ENCODE peak calls at places on chromosomes 11 and 22, in nine cellular contexts. One of them, this sample, is unnamed.

GRCh38 chr11:47400813-47401279 is 7.5 kb upstream of the SLC39A13 start:
- DNase-seq in AG08396: no peak
- DNase-seq in stimulated activated effector memory CD8-positive, alpha-beta T cell treated with anti-CD3 and anti-CD28 coated beads, Interleukin-12 subunit alpha, Interleukin-12 subunit beta, amount 100 ng/mL, for 72 hours: no peak
- DNase-seq in activated CD4-positive, alpha-beta T cell treated with anti-CD3 and anti-CD28 coated beads, Interleukin-2, amount 50 U/mL, for 48 hours: no peak
- DNase-seq in H1: no peak
- DNase-seq in ovary: no peak
- DNase-seq in Caki2: no peak
- DNase-seq in DMS153: no peak
- DNase-seq in HCT116: no peak
- DNase-seq in this sample: no peak

GRCh38 chr11:119483341-119483880 is 60.4 kb upstream of the THY1 start:
- DNase-seq in AG08396: no peak
- DNase-seq in stimulated activated effector memory CD8-positive, alpha-beta T cell treated with anti-CD3 and anti-CD28 coated beads, Interleukin-12 subunit alpha, Interleukin-12 subunit beta, amount 100 ng/mL, for 72 hours: no peak
- DNase-seq in activated CD4-positive, alpha-beta T cell treated with anti-CD3 and anti-CD28 coated beads, Interleukin-2, amount 50 U/mL, for 48 hours: no peak
- DNase-seq in H1: no peak
- DNase-seq in ovary: no peak
- DNase-seq in Caki2: no peak
- DNase-seq in DMS153: no peak
- DNase-seq in HCT116: no peak
- DNase-seq in this sample: no peak

GRCh38 chr11:12170984-12171383 is 60.6 kb downstream of the MICAL2 start:
- DNase-seq in AG08396: no peak
- DNase-seq in stimulated activated effector memory CD8-positive, alpha-beta T cell treated with anti-CD3 and anti-CD28 coated beads, Interleukin-12 subunit alpha, Interleukin-12 subunit beta, amount 100 ng/mL, for 72 hours: no peak
- DNase-seq in activated CD4-positive, alpha-beta T cell treated with anti-CD3 and anti-CD28 coated beads, Interleukin-2, amount 50 U/mL, for 48 hours: no peak
- DNase-seq in H1: no peak
- DNase-seq in ovary: no peak
- DNase-seq in Caki2: no peak
- DNase-seq in DMS153: no peak
- DNase-seq in HCT116: no peak
- DNase-seq in this sample: no peak

GRCh38 chr22:44089717-44090570 is 65.8 kb downstream of the PARVB start:
- DNase-seq in AG08396: no peak
- DNase-seq in stimulated activated effector memory CD8-positive, alpha-beta T cell treated with anti-CD3 and anti-CD28 coated beads, Interleukin-12 subunit alpha, Interleukin-12 subunit beta, amount 100 ng/mL, for 72 hours: no peak
- DNase-seq in activated CD4-positive, alpha-beta T cell treated with anti-CD3 and anti-CD28 coated beads, Interleukin-2, amount 50 U/mL, for 48 hours: no peak
- DNase-seq in H1: no peak
- DNase-seq in ovary: no peak
- DNase-seq in Caki2: no peak
- DNase-seq in DMS153: no peak
- DNase-seq in HCT116: no peak
- DNase-seq in this sample: no peak

GRCh38 chr11:65109231-65110198 is 2.2 kb upstream of the TM7SF2 start:
- DNase-seq in AG08396: no peak
- DNase-seq in stimulated activated effector memory CD8-positive, alpha-beta T cell treated with anti-CD3 and anti-CD28 coated beads, Interleukin-12 subunit alpha, Interleukin-12 subunit beta, amount 100 ng/mL, for 72 hours: no peak
- DNase-seq in activated CD4-positive, alpha-beta T cell treated with anti-CD3 and anti-CD28 coated beads, Interleukin-2, amount 50 U/mL, for 48 hours: no peak
- DNase-seq in H1: no peak
- DNase-seq in ovary: peak
- DNase-seq in Caki2: no peak
- DNase-seq in DMS153: no peak
- DNase-seq in HCT116: no peak
- DNase-seq in this sample: no peak

GRCh38 chr11:122069946-122070345 is 46.1 kb downstream of the BLID start:
- DNase-seq in AG08396: peak
- DNase-seq in stimulated activated effector memory CD8-positive, alpha-beta T cell treated with anti-CD3 and anti-CD28 coated beads, Interleukin-12 subunit alpha, Interleukin-12 subunit beta, amount 100 ng/mL, for 72 hours: no peak
- DNase-seq in activated CD4-positive, alpha-beta T cell treated with anti-CD3 and anti-CD28 coated beads, Interleukin-2, amount 50 U/mL, for 48 hours: no peak
- DNase-seq in H1: no peak
- DNase-seq in ovary: peak
- DNase-seq in Caki2: peak
- DNase-seq in DMS153: peak
- DNase-seq in HCT116: no peak
- DNase-seq in this sample: peak

GRCh38 chr22:47090591-47091240 is 328.3 kb downstream of the TBC1D22A start:
- DNase-seq in AG08396: peak
- DNase-seq in stimulated activated effector memory CD8-positive, alpha-beta T cell treated with anti-CD3 and anti-CD28 coated beads, Interleukin-12 subunit alpha, Interleukin-12 subunit beta, amount 100 ng/mL, for 72 hours: no peak
- DNase-seq in activated CD4-positive, alpha-beta T cell treated with anti-CD3 and anti-CD28 coated beads, Interleukin-2, amount 50 U/mL, for 48 hours: no peak
- DNase-seq in H1: no peak
- DNase-seq in ovary: no peak
- DNase-seq in Caki2: no peak
- DNase-seq in DMS153: no peak
- DNase-seq in HCT116: no peak
- DNase-seq in this sample: peak

GRCh38 chr11:131674051-131674755 is 303.8 kb downstream of the NTM start:
- DNase-seq in AG08396: peak
- DNase-seq in stimulated activated effector memory CD8-positive, alpha-beta T cell treated with anti-CD3 and anti-CD28 coated beads, Interleukin-12 subunit alpha, Interleukin-12 subunit beta, amount 100 ng/mL, for 72 hours: peak
- DNase-seq in activated CD4-positive, alpha-beta T cell treated with anti-CD3 and anti-CD28 coated beads, Interleukin-2, amount 50 U/mL, for 48 hours: peak
- DNase-seq in H1: peak
- DNase-seq in ovary: peak
- DNase-seq in Caki2: peak
- DNase-seq in DMS153: peak
- DNase-seq in HCT116: peak
- DNase-seq in this sample: peak

GRCh38 chr11:86515297-86516094 is 140.8 kb downstream of the CCDC81 start:
- DNase-seq in AG08396: peak
- DNase-seq in stimulated activated effector memory CD8-positive, alpha-beta T cell treated with anti-CD3 and anti-CD28 coated beads, Interleukin-12 subunit alpha, Interleukin-12 subunit beta, amount 100 ng/mL, for 72 hours: peak
- DNase-seq in activated CD4-positive, alpha-beta T cell treated with anti-CD3 and anti-CD28 coated beads, Interleukin-2, amount 50 U/mL, for 48 hours: no peak
- DNase-seq in H1: no peak
- DNase-seq in ovary: no peak
- DNase-seq in Caki2: peak
- DNase-seq in DMS153: no peak
- DNase-seq in HCT116: no peak
- DNase-seq in this sample: peak

GRCh38 chr11:12963789-12964536 is 45.2 kb upstream of the RASSF10 start:
- DNase-seq in AG08396: peak
- DNase-seq in stimulated activated effector memory CD8-positive, alpha-beta T cell treated with anti-CD3 and anti-CD28 coated beads, Interleukin-12 subunit alpha, Interleukin-12 subunit beta, amount 100 ng/mL, for 72 hours: peak
- DNase-seq in activated CD4-positive, alpha-beta T cell treated with anti-CD3 and anti-CD28 coated beads, Interleukin-2, amount 50 U/mL, for 48 hours: peak
- DNase-seq in H1: peak
- DNase-seq in ovary: peak
- DNase-seq in Caki2: peak
- DNase-seq in DMS153: peak
- DNase-seq in HCT116: peak
- DNase-seq in this sample: peak

GRCh38 chr11:4459470-4459869 is 10.4 kb downstream of the OR52K2 start:
- DNase-seq in AG08396: no peak
- DNase-seq in stimulated activated effector memory CD8-positive, alpha-beta T cell treated with anti-CD3 and anti-CD28 coated beads, Interleukin-12 subunit alpha, Interleukin-12 subunit beta, amount 100 ng/mL, for 72 hours: no peak
- DNase-seq in activated CD4-positive, alpha-beta T cell treated with anti-CD3 and anti-CD28 coated beads, Interleukin-2, amount 50 U/mL, for 48 hours: no peak
- DNase-seq in H1: no peak
- DNase-seq in ovary: peak
- DNase-seq in Caki2: no peak
- DNase-seq in DMS153: no peak
- DNase-seq in HCT116: no peak
- DNase-seq in this sample: no peak

GRCh38 chr11:72958790-72959189 is 144.6 kb downstream of the ATG16L2 start:
- DNase-seq in AG08396: no peak
- DNase-seq in stimulated activated effector memory CD8-positive, alpha-beta T cell treated with anti-CD3 and anti-CD28 coated beads, Interleukin-12 subunit alpha, Interleukin-12 subunit beta, amount 100 ng/mL, for 72 hours: no peak
- DNase-seq in activated CD4-positive, alpha-beta T cell treated with anti-CD3 and anti-CD28 coated beads, Interleukin-2, amount 50 U/mL, for 48 hours: no peak
- DNase-seq in H1: no peak
- DNase-seq in ovary: no peak
- DNase-seq in Caki2: no peak
- DNase-seq in DMS153: no peak
- DNase-seq in HCT116: no peak
- DNase-seq in this sample: no peak

GRCh38 chr22:22431271-22432220 is 77.0 kb downstream of the ZNF280B start:
- DNase-seq in AG08396: peak
- DNase-seq in stimulated activated effector memory CD8-positive, alpha-beta T cell treated with anti-CD3 and anti-CD28 coated beads, Interleukin-12 subunit alpha, Interleukin-12 subunit beta, amount 100 ng/mL, for 72 hours: peak
- DNase-seq in activated CD4-positive, alpha-beta T cell treated with anti-CD3 and anti-CD28 coated beads, Interleukin-2, amount 50 U/mL, for 48 hours: peak
- DNase-seq in H1: no peak
- DNase-seq in ovary: peak
- DNase-seq in Caki2: peak
- DNase-seq in DMS153: no peak
- DNase-seq in HCT116: peak
- DNase-seq in this sample: peak

GRCh38 chr22:27557554-27558060 is 243.9 kb downstream of the MN1 start:
- DNase-seq in AG08396: no peak
- DNase-seq in stimulated activated effector memory CD8-positive, alpha-beta T cell treated with anti-CD3 and anti-CD28 coated beads, Interleukin-12 subunit alpha, Interleukin-12 subunit beta, amount 100 ng/mL, for 72 hours: no peak
- DNase-seq in activated CD4-positive, alpha-beta T cell treated with anti-CD3 and anti-CD28 coated beads, Interleukin-2, amount 50 U/mL, for 48 hours: no peak
- DNase-seq in H1: no peak
- DNase-seq in ovary: no peak
- DNase-seq in Caki2: no peak
- DNase-seq in DMS153: no peak
- DNase-seq in HCT116: no peak
- DNase-seq in this sample: no peak

GRCh38 chr11:79026803-79027445 is 413.9 kb downstream of the TENM4 start:
- DNase-seq in AG08396: no peak
- DNase-seq in stimulated activated effector memory CD8-positive, alpha-beta T cell treated with anti-CD3 and anti-CD28 coated beads, Interleukin-12 subunit alpha, Interleukin-12 subunit beta, amount 100 ng/mL, for 72 hours: no peak
- DNase-seq in activated CD4-positive, alpha-beta T cell treated with anti-CD3 and anti-CD28 coated beads, Interleukin-2, amount 50 U/mL, for 48 hours: no peak
- DNase-seq in H1: no peak
- DNase-seq in ovary: no peak
- DNase-seq in Caki2: no peak
- DNase-seq in DMS153: no peak
- DNase-seq in HCT116: no peak
- DNase-seq in this sample: no peak

GRCh38 chr11:66607126-66607834 is 9.2 kb upstream of the RBM14 start:
- DNase-seq in AG08396: peak
- DNase-seq in stimulated activated effector memory CD8-positive, alpha-beta T cell treated with anti-CD3 and anti-CD28 coated beads, Interleukin-12 subunit alpha, Interleukin-12 subunit beta, amount 100 ng/mL, for 72 hours: no peak
- DNase-seq in activated CD4-positive, alpha-beta T cell treated with anti-CD3 and anti-CD28 coated beads, Interleukin-2, amount 50 U/mL, for 48 hours: no peak
- DNase-seq in H1: no peak
- DNase-seq in ovary: peak
- DNase-seq in Caki2: peak
- DNase-seq in DMS153: no peak
- DNase-seq in HCT116: no peak
- DNase-seq in this sample: no peak

GRCh38 chr11:67179892-67180490 is 60.9 kb downstream of the KDM2A start:
- DNase-seq in AG08396: no peak
- DNase-seq in stimulated activated effector memory CD8-positive, alpha-beta T cell treated with anti-CD3 and anti-CD28 coated beads, Interleukin-12 subunit alpha, Interleukin-12 subunit beta, amount 100 ng/mL, for 72 hours: no peak
- DNase-seq in activated CD4-positive, alpha-beta T cell treated with anti-CD3 and anti-CD28 coated beads, Interleukin-2, amount 50 U/mL, for 48 hours: no peak
- DNase-seq in H1: no peak
- DNase-seq in ovary: no peak
- DNase-seq in Caki2: no peak
- DNase-seq in DMS153: no peak
- DNase-seq in HCT116: no peak
- DNase-seq in this sample: no peak

GRCh38 chr11:15944460-15944859 is 411.9 kb downstream of the SOX6 start:
- DNase-seq in AG08396: no peak
- DNase-seq in stimulated activated effector memory CD8-positive, alpha-beta T cell treated with anti-CD3 and anti-CD28 coated beads, Interleukin-12 subunit alpha, Interleukin-12 subunit beta, amount 100 ng/mL, for 72 hours: no peak
- DNase-seq in activated CD4-positive, alpha-beta T cell treated with anti-CD3 and anti-CD28 coated beads, Interleukin-2, amount 50 U/mL, for 48 hours: no peak
- DNase-seq in H1: no peak
- DNase-seq in ovary: no peak
- DNase-seq in Caki2: no peak
- DNase-seq in DMS153: no peak
- DNase-seq in HCT116: no peak
- DNase-seq in this sample: no peak

GRCh38 chr11:68010058-68011041 is at the start of gene ALDH3B1:
- DNase-seq in AG08396: peak
- DNase-seq in stimulated activated effector memory CD8-positive, alpha-beta T cell treated with anti-CD3 and anti-CD28 coated beads, Interleukin-12 subunit alpha, Interleukin-12 subunit beta, amount 100 ng/mL, for 72 hours: no peak
- DNase-seq in activated CD4-positive, alpha-beta T cell treated with anti-CD3 and anti-CD28 coated beads, Interleukin-2, amount 50 U/mL, for 48 hours: no peak
- DNase-seq in H1: no peak
- DNase-seq in ovary: peak
- DNase-seq in Caki2: peak
- DNase-seq in DMS153: no peak
- DNase-seq in HCT116: peak
- DNase-seq in this sample: peak

GRCh38 chr11:117458275-117459120 is 130.8 kb downstream of the CEP164 start:
- DNase-seq in AG08396: no peak
- DNase-seq in stimulated activated effector memory CD8-positive, alpha-beta T cell treated with anti-CD3 and anti-CD28 coated beads, Interleukin-12 subunit alpha, Interleukin-12 subunit beta, amount 100 ng/mL, for 72 hours: no peak
- DNase-seq in activated CD4-positive, alpha-beta T cell treated with anti-CD3 and anti-CD28 coated beads, Interleukin-2, amount 50 U/mL, for 48 hours: peak
- DNase-seq in H1: no peak
- DNase-seq in ovary: no peak
- DNase-seq in Caki2: no peak
- DNase-seq in DMS153: peak
- DNase-seq in HCT116: no peak
- DNase-seq in this sample: no peak

GRCh38 chr22:38924197-38924952 is 33.0 kb upstream of the APOBEC3A start:
- DNase-seq in AG08396: peak
- DNase-seq in stimulated activated effector memory CD8-positive, alpha-beta T cell treated with anti-CD3 and anti-CD28 coated beads, Interleukin-12 subunit alpha, Interleukin-12 subunit beta, amount 100 ng/mL, for 72 hours: peak
- DNase-seq in activated CD4-positive, alpha-beta T cell treated with anti-CD3 and anti-CD28 coated beads, Interleukin-2, amount 50 U/mL, for 48 hours: no peak
- DNase-seq in H1: no peak
- DNase-seq in ovary: peak
- DNase-seq in Caki2: peak
- DNase-seq in DMS153: peak
- DNase-seq in HCT116: peak
- DNase-seq in this sample: peak

GRCh38 chr22:28174509-28174908 is 255.5 kb upstream of the PITPNB start:
- DNase-seq in AG08396: no peak
- DNase-seq in stimulated activated effector memory CD8-positive, alpha-beta T cell treated with anti-CD3 and anti-CD28 coated beads, Interleukin-12 subunit alpha, Interleukin-12 subunit beta, amount 100 ng/mL, for 72 hours: no peak
- DNase-seq in activated CD4-positive, alpha-beta T cell treated with anti-CD3 and anti-CD28 coated beads, Interleukin-2, amount 50 U/mL, for 48 hours: no peak
- DNase-seq in H1: no peak
- DNase-seq in ovary: no peak
- DNase-seq in Caki2: no peak
- DNase-seq in DMS153: no peak
- DNase-seq in HCT116: no peak
- DNase-seq in this sample: no peak

GRCh38 chr22:45268167-45268957 is 16.4 kb upstream of the UPK3A start:
- DNase-seq in AG08396: peak
- DNase-seq in stimulated activated effector memory CD8-positive, alpha-beta T cell treated with anti-CD3 and anti-CD28 coated beads, Interleukin-12 subunit alpha, Interleukin-12 subunit beta, amount 100 ng/mL, for 72 hours: no peak
- DNase-seq in activated CD4-positive, alpha-beta T cell treated with anti-CD3 and anti-CD28 coated beads, Interleukin-2, amount 50 U/mL, for 48 hours: peak
- DNase-seq in H1: peak
- DNase-seq in ovary: peak
- DNase-seq in Caki2: peak
- DNase-seq in DMS153: peak
- DNase-seq in HCT116: no peak
- DNase-seq in this sample: no peak

GRCh38 chr22:48710410-48710809 is 1117.3 kb downstream of the BRD1 start:
- DNase-seq in AG08396: no peak
- DNase-seq in stimulated activated effector memory CD8-positive, alpha-beta T cell treated with anti-CD3 and anti-CD28 coated beads, Interleukin-12 subunit alpha, Interleukin-12 subunit beta, amount 100 ng/mL, for 72 hours: no peak
- DNase-seq in activated CD4-positive, alpha-beta T cell treated with anti-CD3 and anti-CD28 coated beads, Interleukin-2, amount 50 U/mL, for 48 hours: no peak
- DNase-seq in H1: no peak
- DNase-seq in ovary: peak
- DNase-seq in Caki2: no peak
- DNase-seq in DMS153: no peak
- DNase-seq in HCT116: no peak
- DNase-seq in this sample: no peak

GRCh38 chr22:22770280-22770871 is 117.2 kb upstream of the IGLL5 start:
- DNase-seq in AG08396: peak
- DNase-seq in stimulated activated effector memory CD8-positive, alpha-beta T cell treated with anti-CD3 and anti-CD28 coated beads, Interleukin-12 subunit alpha, Interleukin-12 subunit beta, amount 100 ng/mL, for 72 hours: peak
- DNase-seq in activated CD4-positive, alpha-beta T cell treated with anti-CD3 and anti-CD28 coated beads, Interleukin-2, amount 50 U/mL, for 48 hours: peak
- DNase-seq in H1: no peak
- DNase-seq in ovary: peak
- DNase-seq in Caki2: peak
- DNase-seq in DMS153: peak
- DNase-seq in HCT116: no peak
- DNase-seq in this sample: peak

GRCh38 chr11:110866081-110866480 is 153.8 kb upstream of the ARHGAP20 start:
- DNase-seq in AG08396: no peak
- DNase-seq in stimulated activated effector memory CD8-positive, alpha-beta T cell treated with anti-CD3 and anti-CD28 coated beads, Interleukin-12 subunit alpha, Interleukin-12 subunit beta, amount 100 ng/mL, for 72 hours: no peak
- DNase-seq in activated CD4-positive, alpha-beta T cell treated with anti-CD3 and anti-CD28 coated beads, Interleukin-2, amount 50 U/mL, for 48 hours: no peak
- DNase-seq in H1: no peak
- DNase-seq in ovary: no peak
- DNase-seq in Caki2: no peak
- DNase-seq in DMS153: no peak
- DNase-seq in HCT116: no peak
- DNase-seq in this sample: no peak

GRCh38 chr11:116730241-116730561 is 42.6 kb downstream of the BUD13 start:
- DNase-seq in AG08396: no peak
- DNase-seq in stimulated activated effector memory CD8-positive, alpha-beta T cell treated with anti-CD3 and anti-CD28 coated beads, Interleukin-12 subunit alpha, Interleukin-12 subunit beta, amount 100 ng/mL, for 72 hours: no peak
- DNase-seq in activated CD4-positive, alpha-beta T cell treated with anti-CD3 and anti-CD28 coated beads, Interleukin-2, amount 50 U/mL, for 48 hours: no peak
- DNase-seq in H1: no peak
- DNase-seq in ovary: peak
- DNase-seq in Caki2: no peak
- DNase-seq in DMS153: no peak
- DNase-seq in HCT116: no peak
- DNase-seq in this sample: no peak

GRCh38 chr11:64890084-64890944 is 11.9 kb upstream of the EHD1 start:
- DNase-seq in AG08396: no peak
- DNase-seq in stimulated activated effector memory CD8-positive, alpha-beta T cell treated with anti-CD3 and anti-CD28 coated beads, Interleukin-12 subunit alpha, Interleukin-12 subunit beta, amount 100 ng/mL, for 72 hours: no peak
- DNase-seq in activated CD4-positive, alpha-beta T cell treated with anti-CD3 and anti-CD28 coated beads, Interleukin-2, amount 50 U/mL, for 48 hours: no peak
- DNase-seq in H1: no peak
- DNase-seq in ovary: no peak
- DNase-seq in Caki2: peak
- DNase-seq in DMS153: no peak
- DNase-seq in HCT116: no peak
- DNase-seq in this sample: no peak

GRCh38 chr22:47238886-47239860 is 476.7 kb downstream of the TBC1D22A start:
- DNase-seq in AG08396: no peak
- DNase-seq in stimulated activated effector memory CD8-positive, alpha-beta T cell treated with anti-CD3 and anti-CD28 coated beads, Interleukin-12 subunit alpha, Interleukin-12 subunit beta, amount 100 ng/mL, for 72 hours: peak
- DNase-seq in activated CD4-positive, alpha-beta T cell treated with anti-CD3 and anti-CD28 coated beads, Interleukin-2, amount 50 U/mL, for 48 hours: no peak
- DNase-seq in H1: no peak
- DNase-seq in ovary: no peak
- DNase-seq in Caki2: no peak
- DNase-seq in DMS153: no peak
- DNase-seq in HCT116: no peak
- DNase-seq in this sample: no peak

GRCh38 chr11:60913793-60914619 is at the start of gene TMEM109:
- DNase-seq in AG08396: peak
- DNase-seq in stimulated activated effector memory CD8-positive, alpha-beta T cell treated with anti-CD3 and anti-CD28 coated beads, Interleukin-12 subunit alpha, Interleukin-12 subunit beta, amount 100 ng/mL, for 72 hours: peak
- DNase-seq in activated CD4-positive, alpha-beta T cell treated with anti-CD3 and anti-CD28 coated beads, Interleukin-2, amount 50 U/mL, for 48 hours: peak
- DNase-seq in H1: peak
- DNase-seq in ovary: peak
- DNase-seq in Caki2: peak
- DNase-seq in DMS153: peak
- DNase-seq in HCT116: peak
- DNase-seq in this sample: peak

GRCh38 chr11:60631939-60632338 is 67.5 kb upstream of the MS4A8 start:
- DNase-seq in AG08396: no peak
- DNase-seq in stimulated activated effector memory CD8-positive, alpha-beta T cell treated with anti-CD3 and anti-CD28 coated beads, Interleukin-12 subunit alpha, Interleukin-12 subunit beta, amount 100 ng/mL, for 72 hours: no peak
- DNase-seq in activated CD4-positive, alpha-beta T cell treated with anti-CD3 and anti-CD28 coated beads, Interleukin-2, amount 50 U/mL, for 48 hours: no peak
- DNase-seq in H1: no peak
- DNase-seq in ovary: no peak
- DNase-seq in Caki2: no peak
- DNase-seq in DMS153: no peak
- DNase-seq in HCT116: no peak
- DNase-seq in this sample: no peak